ENCODE peak calls at places on chromosomes 6 and 20, in six cellular contexts. One of them, this sample, is unnamed. For H3K4me1, the result is how much of the 10 kb centered on the place peaks cover.

GRCh38 chr6:160135922-160136655 is 14.5 kb downstream of the SLC22A1 start:
- DNase-seq in esophagus muscularis mucosa: no peak
- DNase-seq in sigmoid colon: no peak
- DNase-seq in testis: no peak
- DNase-seq in body of pancreas: no peak
- DNase-seq in Peyer's patch: no peak
- DNase-seq in this sample: no peak

GRCh38 chr6:132021552-132022375 is 70.6 kb upstream of the CCN2 start:
- DNase-seq in esophagus muscularis mucosa: no peak
- DNase-seq in sigmoid colon: no peak
- DNase-seq in testis: no peak
- DNase-seq in body of pancreas: peak
- DNase-seq in Peyer's patch: no peak
- DNase-seq in this sample: no peak

GRCh38 chr6:43993881-43994523 is 133.2 kb downstream of the MRPL14 start:
- DNase-seq in esophagus muscularis mucosa: no peak
- DNase-seq in sigmoid colon: peak
- DNase-seq in testis: no peak
- DNase-seq in body of pancreas: peak
- DNase-seq in Peyer's patch: no peak
- DNase-seq in this sample: peak

GRCh38 chr6:70082830-70083229 is 216.5 kb downstream of the COL19A1 start:
- DNase-seq in esophagus muscularis mucosa: no peak
- DNase-seq in sigmoid colon: no peak
- DNase-seq in testis: no peak
- DNase-seq in body of pancreas: no peak
- DNase-seq in Peyer's patch: no peak
- DNase-seq in this sample: no peak

GRCh38 chr6:167236239-167236571 is 54.9 kb upstream of the UNC93A start:
- DNase-seq in esophagus muscularis mucosa: no peak
- DNase-seq in sigmoid colon: no peak
- DNase-seq in testis: no peak
- DNase-seq in body of pancreas: no peak
- DNase-seq in Peyer's patch: no peak
- DNase-seq in this sample: no peak

GRCh38 chr6:127990081-127990480 is 89.2 kb upstream of the THEMIS start:
- DNase-seq in esophagus muscularis mucosa: no peak
- DNase-seq in sigmoid colon: no peak
- DNase-seq in testis: no peak
- DNase-seq in body of pancreas: no peak
- DNase-seq in Peyer's patch: no peak
- DNase-seq in this sample: no peak

GRCh38 chr6:151914475-151914874 is 107.0 kb downstream of the ESR1 start:
- DNase-seq in esophagus muscularis mucosa: no peak
- DNase-seq in sigmoid colon: no peak
- DNase-seq in testis: no peak
- DNase-seq in body of pancreas: no peak
- DNase-seq in Peyer's patch: no peak
- DNase-seq in this sample: no peak

GRCh38 chr6:17193376-17193775 is 87.8 kb upstream of the RBM24 start:
- DNase-seq in esophagus muscularis mucosa: no peak
- DNase-seq in sigmoid colon: no peak
- DNase-seq in testis: no peak
- DNase-seq in body of pancreas: no peak
- DNase-seq in Peyer's patch: no peak
- DNase-seq in this sample: no peak

GRCh38 chr6:25298508-25298834 is 19.3 kb downstream of the CARMIL1 start:
- DNase-seq in esophagus muscularis mucosa: no peak
- DNase-seq in sigmoid colon: no peak
- DNase-seq in testis: no peak
- DNase-seq in body of pancreas: no peak
- DNase-seq in Peyer's patch: no peak
- DNase-seq in this sample: no peak

GRCh38 chr6:40569162-40569920 is 17.8 kb downstream of the LRFN2 start:
- DNase-seq in esophagus muscularis mucosa: no peak
- DNase-seq in sigmoid colon: peak
- DNase-seq in testis: no peak
- DNase-seq in body of pancreas: no peak
- DNase-seq in Peyer's patch: no peak
- DNase-seq in this sample: no peak

GRCh38 chr6:100112855-100113508 is 119.0 kb upstream of the MCHR2 start:
- DNase-seq in esophagus muscularis mucosa: no peak
- DNase-seq in sigmoid colon: no peak
- DNase-seq in testis: no peak
- DNase-seq in body of pancreas: no peak
- DNase-seq in Peyer's patch: no peak
- DNase-seq in this sample: no peak

GRCh38 chr6:46998436-46999017 is 43.6 kb downstream of the ADGRF1 start:
- DNase-seq in esophagus muscularis mucosa: no peak
- DNase-seq in sigmoid colon: no peak
- DNase-seq in testis: no peak
- DNase-seq in body of pancreas: no peak
- DNase-seq in Peyer's patch: no peak
- DNase-seq in this sample: no peak

GRCh38 chr6:41374618-41375590 is 39.5 kb downstream of the NCR2 start:
- DNase-seq in esophagus muscularis mucosa: peak
- DNase-seq in sigmoid colon: no peak
- DNase-seq in testis: no peak
- DNase-seq in body of pancreas: no peak
- DNase-seq in Peyer's patch: no peak
- DNase-seq in this sample: no peak

GRCh38 chr6:28711325-28711724 is 185.6 kb downstream of the GPX5 start:
- DNase-seq in esophagus muscularis mucosa: no peak
- DNase-seq in sigmoid colon: no peak
- DNase-seq in testis: no peak
- DNase-seq in body of pancreas: no peak
- DNase-seq in Peyer's patch: no peak
- DNase-seq in this sample: no peak

GRCh38 chr6:107185570-107185969 is 70.3 kb upstream of the BEND3 start:
- DNase-seq in esophagus muscularis mucosa: no peak
- DNase-seq in sigmoid colon: no peak
- DNase-seq in testis: peak
- DNase-seq in body of pancreas: no peak
- DNase-seq in Peyer's patch: no peak
- DNase-seq in this sample: no peak

GRCh38 chr20:35021831-35022230 is 66.2 kb downstream of the MYH7B start:
- DNase-seq in esophagus muscularis mucosa: no peak
- DNase-seq in sigmoid colon: no peak
- DNase-seq in testis: no peak
- DNase-seq in body of pancreas: no peak
- DNase-seq in Peyer's patch: no peak
- DNase-seq in this sample: no peak

GRCh38 chr20:36405255-36405654 is 99.1 kb downstream of the DLGAP4 start:
- DNase-seq in esophagus muscularis mucosa: no peak
- DNase-seq in sigmoid colon: no peak
- DNase-seq in testis: no peak
- DNase-seq in body of pancreas: no peak
- DNase-seq in Peyer's patch: no peak
- DNase-seq in this sample: no peak

GRCh38 chr20:62924567-62925419 is 1.5 kb downstream of the DIDO1 start:
- DNase-seq in esophagus muscularis mucosa: no peak
- DNase-seq in sigmoid colon: no peak
- DNase-seq in testis: peak
- DNase-seq in body of pancreas: peak
- DNase-seq in Peyer's patch: no peak
- DNase-seq in this sample: no peak

GRCh38 chr6:35417979-35418661 is 34.0 kb upstream of the FANCE start:
- DNase-seq in esophagus muscularis mucosa: no peak
- DNase-seq in sigmoid colon: no peak
- DNase-seq in testis: no peak
- DNase-seq in body of pancreas: no peak
- DNase-seq in Peyer's patch: no peak
- DNase-seq in this sample: peak

GRCh38 chr6:13120483-13121482 is 207.6 kb downstream of the TBC1D7 start:
- DNase-seq in esophagus muscularis mucosa: no peak
- DNase-seq in sigmoid colon: no peak
- DNase-seq in testis: no peak
- DNase-seq in body of pancreas: peak
- DNase-seq in Peyer's patch: no peak
- DNase-seq in this sample: peak

GRCh38 chr20:37347891-37348642 is 2.1 kb downstream of the SRC start:
- DNase-seq in esophagus muscularis mucosa: no peak
- DNase-seq in sigmoid colon: peak
- DNase-seq in testis: no peak
- DNase-seq in body of pancreas: no peak
- DNase-seq in Peyer's patch: no peak
- DNase-seq in this sample: peak

GRCh38 chr6:151111670-151112069 is 128.1 kb upstream of the AKAP12 start:
- DNase-seq in esophagus muscularis mucosa: no peak
- DNase-seq in sigmoid colon: no peak
- DNase-seq in testis: no peak
- DNase-seq in body of pancreas: no peak
- DNase-seq in Peyer's patch: no peak
- DNase-seq in this sample: no peak

GRCh38 chr6:167719920-167720319 is 106.8 kb upstream of the AFDN start:
- DNase-seq in esophagus muscularis mucosa: no peak
- DNase-seq in sigmoid colon: no peak
- DNase-seq in testis: no peak
- DNase-seq in body of pancreas: no peak
- DNase-seq in Peyer's patch: no peak
- DNase-seq in this sample: no peak

GRCh38 chr6:162099685-162100084 is 627.9 kb downstream of the PRKN start:
- DNase-seq in esophagus muscularis mucosa: no peak
- DNase-seq in sigmoid colon: no peak
- DNase-seq in testis: no peak
- DNase-seq in body of pancreas: no peak
- DNase-seq in Peyer's patch: no peak
- DNase-seq in this sample: no peak

GRCh38 chr6:3454206-3455016 is 2.4 kb downstream of the SLC22A23 start:
- DNase-seq in esophagus muscularis mucosa: no peak
- DNase-seq in sigmoid colon: no peak
- DNase-seq in testis: no peak
- DNase-seq in body of pancreas: no peak
- DNase-seq in Peyer's patch: no peak
- DNase-seq in this sample: no peak

GRCh38 chr6:130743175-130743574 is 84.0 kb upstream of the SMLR1 start:
- DNase-seq in esophagus muscularis mucosa: no peak
- DNase-seq in sigmoid colon: no peak
- DNase-seq in testis: no peak
- DNase-seq in body of pancreas: no peak
- DNase-seq in Peyer's patch: no peak
- DNase-seq in this sample: no peak

GRCh38 chr20:63903796-63904570 is 9.1 kb downstream of the DNAJC5 start:
- DNase-seq in esophagus muscularis mucosa: no peak
- DNase-seq in sigmoid colon: no peak
- DNase-seq in testis: no peak
- DNase-seq in body of pancreas: no peak
- DNase-seq in Peyer's patch: no peak
- DNase-seq in this sample: no peak

GRCh38 chr6:9412951-9413559 is 977.7 kb upstream of the SLC35B3 start:
- DNase-seq in esophagus muscularis mucosa: no peak
- DNase-seq in sigmoid colon: no peak
- DNase-seq in testis: peak
- DNase-seq in body of pancreas: peak
- DNase-seq in Peyer's patch: no peak
- DNase-seq in this sample: no peak

GRCh38 chr6:119283214-119283613 is 66.3 kb downstream of the MAN1A1 start:
- DNase-seq in esophagus muscularis mucosa: no peak
- DNase-seq in sigmoid colon: no peak
- DNase-seq in testis: no peak
- DNase-seq in body of pancreas: no peak
- DNase-seq in Peyer's patch: no peak
- DNase-seq in this sample: no peak

GRCh38 chr6:169159331-169159730 is 94.3 kb downstream of the THBS2 start:
- DNase-seq in esophagus muscularis mucosa: peak
- DNase-seq in sigmoid colon: no peak
- DNase-seq in testis: no peak
- DNase-seq in body of pancreas: no peak
- DNase-seq in Peyer's patch: no peak
- DNase-seq in this sample: no peak
- TF ChIP-seq POLR2A in esophagus muscularis mucosa: no peak
- TF ChIP-seq POLR2A in sigmoid colon: no peak
- TF ChIP-seq POLR2A in testis: no peak
- TF ChIP-seq POLR2A in body of pancreas: no peak
- TF ChIP-seq POLR2A in Peyer's patch: no peak
- TF ChIP-seq POLR2A in this sample: no peak

GRCh38 chr20:47328841-47329448 is 27.6 kb downstream of the ZMYND8 start:
- DNase-seq in esophagus muscularis mucosa: no peak
- DNase-seq in sigmoid colon: peak
- DNase-seq in testis: no peak
- DNase-seq in body of pancreas: peak
- DNase-seq in Peyer's patch: no peak
- DNase-seq in this sample: no peak
- H3K4me1 ChIP-seq in esophagus muscularis mucosa: half or more
- H3K4me1 ChIP-seq in sigmoid colon: half or more
- H3K4me1 ChIP-seq in testis: half or more
- H3K4me1 ChIP-seq in body of pancreas: under half
- H3K4me1 ChIP-seq in Peyer's patch: under half
- H3K4me1 ChIP-seq in this sample: under half

DNA sequence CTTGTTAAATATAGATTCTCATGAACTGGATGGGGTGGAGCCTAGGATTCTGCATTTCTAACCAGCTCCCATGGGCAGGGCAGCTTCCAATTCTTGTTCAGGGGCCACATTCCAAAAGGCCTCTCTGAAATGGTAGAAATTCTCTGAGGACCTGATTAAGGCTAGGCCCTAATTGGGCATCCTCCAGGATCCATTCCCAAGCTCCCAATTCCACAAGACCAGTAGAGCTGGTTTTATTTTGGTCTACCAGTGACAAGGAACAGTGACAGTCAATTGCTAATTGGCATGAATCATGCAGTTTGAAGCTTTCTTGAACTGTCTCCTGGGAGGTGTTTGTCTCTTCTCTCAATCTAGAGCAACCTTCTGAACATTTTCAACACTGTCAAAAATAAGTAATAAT is 3.0 kb downstream of the THBD start:
- DNase-seq in esophagus muscularis mucosa: no peak
- DNase-seq in sigmoid colon: no peak
- DNase-seq in testis: no peak
- DNase-seq in body of pancreas: no peak
- DNase-seq in Peyer's patch: no peak
- DNase-seq in this sample: no peak
- H3K4me3 ChIP-seq in esophagus muscularis mucosa: peak
- H3K4me3 ChIP-seq in sigmoid colon: no peak
- H3K4me3 ChIP-seq in testis: peak
- H3K4me3 ChIP-seq in body of pancreas: no peak
- H3K4me3 ChIP-seq in Peyer's patch: no peak
- H3K4me3 ChIP-seq in this sample: peak

GRCh38 chr6:42978793-42979522 is at the start of gene PEX6:
- DNase-seq in esophagus muscularis mucosa: peak
- DNase-seq in sigmoid colon: peak
- DNase-seq in testis: peak
- DNase-seq in body of pancreas: peak
- DNase-seq in Peyer's patch: peak
- DNase-seq in this sample: peak
- TF ChIP-seq POLR2A in esophagus muscularis mucosa: no peak
- TF ChIP-seq POLR2A in sigmoid colon: peak
- TF ChIP-seq POLR2A in testis: no peak
- TF ChIP-seq POLR2A in body of pancreas: peak
- TF ChIP-seq POLR2A in Peyer's patch: peak
- TF ChIP-seq POLR2A in this sample: peak